ENCODE peak calls at places on chromosomes 7 and 10, in four cellular contexts. One of them, this sample, is unnamed.

GRCh38 chr7:91033574-91033973 is 230.7 kb upstream of the FZD1 start:
- DNase-seq in astrocyte: no peak
- DNase-seq in GM13977: no peak
- DNase-seq in fibroblast of the aortic adventitia: no peak
- DNase-seq in this sample: no peak

GRCh38 chr7:64959072-64959747 is 31.6 kb downstream of the ZNF117 start:
- DNase-seq in GM13977: no peak
- DNase-seq in fibroblast of the aortic adventitia: no peak
- DNase-seq in astrocyte: no peak
- DNase-seq in this sample: no peak

GRCh38 chr10:69838853-69839252 is 37.1 kb downstream of the COL13A1 start:
- DNase-seq in GM13977: no peak
- DNase-seq in astrocyte: peak
- DNase-seq in fibroblast of the aortic adventitia: no peak
- DNase-seq in this sample: no peak

GRCh38 chr7:101911800-101912705 is 94.6 kb downstream of the CUX1 start:
- DNase-seq in GM13977: no peak
- DNase-seq in fibroblast of the aortic adventitia: peak
- DNase-seq in astrocyte: no peak
- DNase-seq in this sample: no peak

GRCh38 chr10:33333260-33334169 is 952 bp downstream of the NRP1 start:
- DNase-seq in astrocyte: peak
- DNase-seq in fibroblast of the aortic adventitia: no peak
- DNase-seq in GM13977: peak
- DNase-seq in this sample: no peak

GRCh38 chr10:69716711-69717560 is 84.8 kb upstream of the COL13A1 start:
- DNase-seq in GM13977: peak
- DNase-seq in fibroblast of the aortic adventitia: peak
- DNase-seq in astrocyte: no peak
- DNase-seq in this sample: peak

GRCh38 chr7:100632951-100633717 is 8.2 kb downstream of the TFR2 start:
- DNase-seq in astrocyte: no peak
- DNase-seq in fibroblast of the aortic adventitia: no peak
- DNase-seq in GM13977: peak
- DNase-seq in this sample: peak

GRCh38 chr7:138864667-138865066 is 66.7 kb upstream of the ATP6V0A4 start:
- DNase-seq in GM13977: no peak
- DNase-seq in astrocyte: peak
- DNase-seq in fibroblast of the aortic adventitia: peak
- DNase-seq in this sample: no peak

GRCh38 chr10:1540144-1540543 is 197.2 kb downstream of the ADARB2 start:
- DNase-seq in fibroblast of the aortic adventitia: no peak
- DNase-seq in GM13977: no peak
- DNase-seq in astrocyte: no peak
- DNase-seq in this sample: no peak

GRCh38 chr7:45217358-45217757 is 59.8 kb downstream of the RAMP3 start:
- DNase-seq in fibroblast of the aortic adventitia: no peak
- DNase-seq in GM13977: no peak
- DNase-seq in astrocyte: no peak
- DNase-seq in this sample: no peak

GRCh38 chr10:92901819-92902234 is 53.5 kb downstream of the EXOC6 start:
- DNase-seq in astrocyte: no peak
- DNase-seq in fibroblast of the aortic adventitia: no peak
- DNase-seq in GM13977: peak
- DNase-seq in this sample: no peak

GRCh38 chr10:122176232-122176865 is 94.7 kb upstream of the BTBD16 start:
- DNase-seq in fibroblast of the aortic adventitia: peak
- DNase-seq in astrocyte: no peak
- DNase-seq in GM13977: no peak
- DNase-seq in this sample: no peak

GRCh38 chr7:129952164-129952652 is 552 bp downstream of the UBE2H start:
- DNase-seq in astrocyte: no peak
- DNase-seq in GM13977: peak
- DNase-seq in fibroblast of the aortic adventitia: peak
- DNase-seq in this sample: peak

GRCh38 chr7:71131256-71131752 is 640 bp upstream of the GALNT17 start:
- DNase-seq in fibroblast of the aortic adventitia: no peak
- DNase-seq in GM13977: no peak
- DNase-seq in astrocyte: peak
- DNase-seq in this sample: peak

GRCh38 chr10:12387561-12388210 is 38.3 kb downstream of the CAMK1D start:
- DNase-seq in fibroblast of the aortic adventitia: no peak
- DNase-seq in astrocyte: no peak
- DNase-seq in GM13977: no peak
- DNase-seq in this sample: no peak

GRCh38 chr10:99328579-99329237 is 448 bp upstream of the CNNM1 start:
- DNase-seq in astrocyte: no peak
- DNase-seq in GM13977: no peak
- DNase-seq in fibroblast of the aortic adventitia: peak
- DNase-seq in this sample: peak

GRCh38 chr7:45590679-45591057 is 16.5 kb downstream of the ADCY1 start:
- DNase-seq in astrocyte: no peak
- DNase-seq in GM13977: no peak
- DNase-seq in fibroblast of the aortic adventitia: no peak
- DNase-seq in this sample: no peak

GRCh38 chr7:92669616-92670153 is 79.5 kb upstream of the FAM133B start:
- DNase-seq in GM13977: no peak
- DNase-seq in fibroblast of the aortic adventitia: peak
- DNase-seq in astrocyte: peak
- DNase-seq in this sample: no peak

GRCh38 chr7:42292991-42293521 is 56.0 kb upstream of the GLI3 start:
- DNase-seq in GM13977: no peak
- DNase-seq in astrocyte: no peak
- DNase-seq in fibroblast of the aortic adventitia: no peak
- DNase-seq in this sample: no peak

GRCh38 chr7:130356121-130356759 is 11.6 kb downstream of the CPA5 start:
- DNase-seq in GM13977: no peak
- DNase-seq in astrocyte: peak
- DNase-seq in fibroblast of the aortic adventitia: peak
- DNase-seq in this sample: peak

GRCh38 chr7:106770191-106770590 is 94.9 kb upstream of the PIK3CG start:
- DNase-seq in fibroblast of the aortic adventitia: peak
- DNase-seq in GM13977: no peak
- DNase-seq in astrocyte: peak
- DNase-seq in this sample: no peak

GRCh38 chr7:43591551-43592180 is 8.8 kb downstream of the STK17A start:
- DNase-seq in fibroblast of the aortic adventitia: no peak
- DNase-seq in astrocyte: peak
- DNase-seq in GM13977: no peak
- DNase-seq in this sample: no peak

GRCh38 chr10:114925675-114926204 is 12.3 kb upstream of the TRUB1 start:
- DNase-seq in GM13977: peak
- DNase-seq in astrocyte: peak
- DNase-seq in fibroblast of the aortic adventitia: peak
- DNase-seq in this sample: no peak

GRCh38 chr10:125014984-125015944 is 73.3 kb downstream of the ZRANB1 start:
- DNase-seq in fibroblast of the aortic adventitia: peak
- DNase-seq in GM13977: no peak
- DNase-seq in astrocyte: no peak
- DNase-seq in this sample: no peak

GRCh38 chr10:52479567-52479966 is 165.5 kb downstream of the DKK1 start:
- DNase-seq in GM13977: no peak
- DNase-seq in astrocyte: no peak
- DNase-seq in fibroblast of the aortic adventitia: no peak
- DNase-seq in this sample: no peak